ENCODE peak calls at places on chromosomes 6 and 20, in nine cellular contexts. Z is NCI-H1417; U is fibroblast of mammary gland; E is B cell; K is activated T-cell treated with anti-CD3 and anti-CD28 coated beads for 1 hour; G is activated CD4-positive, alpha-beta T cell treated with anti-CD3 and anti-CD28 coated beads, Interleukin-2, amount 50 U/mL, for 48 hours; P is AG08395; X is right atrium auricular region; L is activated T-helper 1 cell treated with anti-CD3 and anti-CD28 coated beads, Interleukin-12 subunit alpha, Interleukin-12 subunit beta, Interleukin-2, Interleukin-4 antibody, amounts not matched to agents 30 ng/mL and 10 ng/mL and 1 ng/mL, durations not matched to agents 14 hours and 24 hours and 36 hours. Q is an unnamed sample.

GRCh38 chr20:51195990-51196389 is 173.1 kb upstream of the KCNG1 start:
- DNase-seq in Z (no peak), U (no peak), E (no peak), K (no peak), G (no peak), P (no peak), X (peak), L (no peak), Q (no peak)

GRCh38 chr20:4065405-4065841 is 50.1 kb upstream of the RNF24 start:
- DNase-seq in Z (no peak), U (peak), E (no peak), K (no peak), G (no peak), P (peak), X (no peak), L (no peak), Q (peak)

GRCh38 chr6:149861603-149862423 is 2.3 kb downstream of the LRP11 start:
- DNase-seq in Z (peak), U (no peak), E (no peak), K (no peak), G (no peak), P (no peak), X (no peak), L (no peak), Q (peak)

GRCh38 chr6:22891930-22892329 is 322.6 kb downstream of the HDGFL1 start:
- DNase-seq in Z (no peak), U (no peak), E (no peak), K (no peak), G (no peak), P (no peak), X (no peak), L (no peak), Q (no peak)

GRCh38 chr20:32439132-32439829 is 81.2 kb downstream of the ASXL1 start:
- DNase-seq in Z (no peak), U (peak), E (peak), K (no peak), G (peak), P (peak), X (peak), L (no peak), Q (peak)

GRCh38 chr6:22147983-22148797 is 148.6 kb downstream of the PRL start:
- DNase-seq in Z (peak), U (peak), E (no peak), K (no peak), G (no peak), P (peak), X (no peak), L (no peak), Q (peak)

GRCh38 chr6:132537977-132538376 is at the start of gene TAAR9:
- DNase-seq in Z (no peak), U (no peak), E (no peak), K (no peak), G (no peak), P (no peak), X (no peak), L (no peak), Q (no peak)

GRCh38 chr6:101853686-101854085 is 460.2 kb downstream of the GRIK2 start:
- DNase-seq in Z (no peak), U (no peak), E (no peak), K (no peak), G (no peak), P (no peak), X (no peak), L (no peak), Q (no peak)

GRCh38 chr20:58237318-58238182 is 9.1 kb upstream of the ANKRD60 start:
- DNase-seq in Z (no peak), U (peak), E (no peak), K (no peak), G (no peak), P (peak), X (no peak), L (no peak), Q (peak)

GRCh38 chr20:62501801-62502495 is 26.2 kb upstream of the GATA5 start:
- DNase-seq in Z (no peak), U (peak), E (peak), K (peak), G (peak), P (no peak), X (no peak), L (peak), Q (peak)

GRCh38 chr6:125020385-125020784 is 58.1 kb downstream of the RNF217 start:
- DNase-seq in Z (peak), U (peak), E (no peak), K (no peak), G (no peak), P (peak), X (no peak), L (no peak), Q (no peak)

GRCh38 chr6:126071000-126071647 is 84.8 kb downstream of the TRMT11 start:
- DNase-seq in Z (no peak), U (no peak), E (no peak), K (no peak), G (no peak), P (peak), X (no peak), L (no peak), Q (no peak)

GRCh38 chr6:131602913-131603312 is 25.1 kb downstream of the MED23 start:
- DNase-seq in Z (no peak), U (peak), E (no peak), K (no peak), G (no peak), P (peak), X (no peak), L (no peak), Q (peak)

GRCh38 chr6:34237722-34238506 is 1.2 kb downstream of the HMGA1 start:
- DNase-seq in Z (peak), U (no peak), E (peak), K (peak), G (peak), P (peak), X (no peak), L (peak), Q (peak)

GRCh38 chr6:169654590-169655391 is 47.0 kb downstream of the WDR27 start:
- DNase-seq in Z (no peak), U (peak), E (no peak), K (peak), G (peak), P (peak), X (peak), L (peak), Q (peak)

GRCh38 chr6:121666809-121667208 is 231.4 kb downstream of the GJA1 start:
- DNase-seq in Z (no peak), U (peak), E (no peak), K (no peak), G (no peak), P (peak), X (no peak), L (no peak), Q (peak)

GRCh38 chr6:110039996-110040383 is 61.9 kb downstream of the GPR6 start:
- DNase-seq in Z (peak), U (peak), E (peak), K (peak), G (peak), P (no peak), X (no peak), L (peak), Q (peak)

GRCh38 chr6:17863971-17864754 is 123.3 kb downstream of the KIF13A start:
- DNase-seq in Z (no peak), U (peak), E (no peak), K (no peak), G (no peak), P (peak), X (no peak), L (no peak), Q (peak)

GRCh38 chr20:51321343-51322163 is 221.0 kb downstream of the NFATC2 start:
- DNase-seq in Z (no peak), U (no peak), E (no peak), K (no peak), G (no peak), P (no peak), X (no peak), L (no peak), Q (no peak)

GRCh38 chr6:139852484-139853140 is 478.2 kb upstream of the CITED2 start:
- DNase-seq in Z (no peak), U (peak), E (no peak), K (no peak), G (no peak), P (peak), X (no peak), L (no peak), Q (peak)

GRCh38 chr20:1286267-1287036 is 20.4 kb downstream of the SNPH start:
- DNase-seq in Z (peak), U (no peak), E (peak), K (no peak), G (no peak), P (no peak), X (no peak), L (no peak), Q (no peak)

GRCh38 chr20:23150304-23151007 is 64.3 kb upstream of the CD93 start:
- DNase-seq in Z (no peak), U (no peak), E (peak), K (no peak), G (no peak), P (no peak), X (peak), L (no peak), Q (no peak)

GRCh38 chr20:53738039-53738944 is 144.7 kb upstream of the ZNF217 start:
- DNase-seq in Z (peak), U (peak), E (no peak), K (no peak), G (no peak), P (peak), X (peak), L (no peak), Q (peak)

GRCh38 chr6:169738204-169738971 is 13.0 kb downstream of the DYNLT2 start:
- DNase-seq in Z (peak), U (peak), E (no peak), K (no peak), G (no peak), P (no peak), X (no peak), L (no peak), Q (no peak)

GRCh38 chr6:30876039-30876730 is 8.1 kb upstream of the DDR1 start:
- DNase-seq in Z (no peak), U (peak), E (no peak), K (no peak), G (no peak), P (peak), X (no peak), L (no peak), Q (peak)

GRCh38 chr6:89347825-89348224 is 4.7 kb downstream of the UBE2J1 start:
- DNase-seq in Z (no peak), U (no peak), E (no peak), K (no peak), G (no peak), P (no peak), X (no peak), L (no peak), Q (no peak)

GRCh38 chr20:48841861-48842529 is 14.2 kb upstream of the PREX1 start:
- DNase-seq in Z (no peak), U (peak), E (no peak), K (no peak), G (no peak), P (peak), X (no peak), L (no peak), Q (peak)

GRCh38 chr6:148440877-148441453 is 98.3 kb downstream of the SASH1 start:
- DNase-seq in Z (no peak), U (peak), E (no peak), K (no peak), G (no peak), P (peak), X (peak), L (no peak), Q (peak)

GRCh38 chr20:63494084-63494419 is 4.8 kb downstream of the EEF1A2 start:
- DNase-seq in Z (no peak), U (no peak), E (no peak), K (no peak), G (no peak), P (no peak), X (no peak), L (no peak), Q (no peak)

GRCh38 chr6:11062715-11063114 is 18.6 kb upstream of the ELOVL2 start:
- DNase-seq in Z (no peak), U (no peak), E (no peak), K (no peak), G (no peak), P (no peak), X (no peak), L (no peak), Q (no peak)

GRCh38 chr6:42417641-42418112 is 34.0 kb downstream of the TRERF1 start:
- DNase-seq in Z (no peak), U (no peak), E (no peak), K (peak), G (peak), P (no peak), X (no peak), L (peak), Q (no peak)

GRCh38 chr6:47787620-47788497 is 6.0 kb downstream of the OPN5 start:
- DNase-seq in Z (peak), U (peak), E (no peak), K (peak), G (peak), P (peak), X (no peak), L (peak), Q (peak)

GRCh38 chr6:63581355-63581998 is 9.2 kb downstream of the LOC128125822 start:
- DNase-seq in Z (no peak), U (no peak), E (no peak), K (no peak), G (no peak), P (no peak), X (no peak), L (no peak), Q (no peak)

GRCh38 chr20:33522256-33522820 is 32.4 kb downstream of the CBFA2T2 start:
- DNase-seq in Z (no peak), U (peak), E (no peak), K (no peak), G (peak), P (no peak), X (no peak), L (no peak), Q (no peak)

GRCh38 chr20:49909499-49910339 is 5.6 kb downstream of the SPATA2 start:
- DNase-seq in Z (no peak), U (no peak), E (no peak), K (no peak), G (no peak), P (no peak), X (no peak), L (no peak), Q (no peak)

GRCh38 chr6:104301921-104302320 is 557.8 kb downstream of the HACE1 start:
- DNase-seq in Z (no peak), U (no peak), E (no peak), K (no peak), G (no peak), P (no peak), X (no peak), L (no peak), Q (no peak)

GRCh38 chr20:2695206-2695983 is 2.8 kb downstream of the EBF4 start:
- DNase-seq in Z (no peak), U (no peak), E (no peak), K (no peak), G (no peak), P (no peak), X (no peak), L (no peak), Q (no peak)

GRCh38 chr6:41699063-41699462 is 36.3 kb downstream of the TFEB start:
- DNase-seq in Z (no peak), U (no peak), E (no peak), K (no peak), G (no peak), P (no peak), X (no peak), L (no peak), Q (no peak)